ENCODE peak calls at places on chromosomes 13 and 19, in four cellular contexts. E is HepG2, U is K562, N is GM12878. Q is an unnamed sample.

GRCh38 chr19:53503126-53503525 is 34.8 kb upstream of the ZNF331 start:
- DNase-seq in E (no peak), U (no peak), N (no peak), Q (no peak)

GRCh38 chr19:47353307-47353712 is 4.2 kb downstream of the DHX34 start:
- DNase-seq in E (peak; percentile 76), U (no peak), N (no peak), Q (no peak)

GRCh38 chr19:7292950-7293794 is 1.0 kb downstream of the INSR start:
- DNase-seq in E (peak; percentile 21), U (no peak), N (no peak), Q (no peak)

GRCh38 chr19:8333771-8334457 is 9.1 kb downstream of the KANK3 start:
- DNase-seq in E (no peak), U (no peak), N (no peak), Q (no peak)

GRCh38 chr19:996051-996838 is 4.0 kb upstream of the GRIN3B start:
- DNase-seq in E (no peak), U (peak; percentile 80), N (no peak), Q (peak; percentile 34)

GRCh38 chr13:37068962-37069361 is 9.5 kb upstream of the SUPT20H start:
- DNase-seq in E (no peak), U (peak; percentile 4), N (no peak), Q (no peak)

GRCh38 chr19:51689751-51690358 is 3.3 kb upstream of the SPACA6 start:
- DNase-seq in E (no peak), U (peak; percentile 75), N (no peak), Q (peak; percentile 36)

GRCh38 chr13:79307866-79308298 is 98.2 kb downstream of the RBM26 start:
- DNase-seq in E (no peak), U (no peak), N (no peak), Q (no peak)

GRCh38 chr13:98374750-98375149 is 197.7 kb upstream of the RNF113B start:
- DNase-seq in E (no peak), U (no peak), N (no peak), Q (no peak)

GRCh38 chr13:91072511-91072910 is 275.0 kb upstream of the MIR17HG start:
- DNase-seq in E (no peak), U (no peak), N (no peak), Q (no peak)

GRCh38 chr19:16343156-16343555 is 18.5 kb downstream of the KLF2 start:
- DNase-seq in E (no peak), U (no peak), N (no peak), Q (no peak)

GRCh38 chr19:38817081-38817480 is 4.3 kb upstream of the LGALS4 start:
- DNase-seq in E (no peak), U (no peak), N (no peak), Q (peak; percentile 2)
- TF ChIP-seq FOXM1 in E (no peak), U (no peak), N (no peak), Q (no peak)

DNA sequence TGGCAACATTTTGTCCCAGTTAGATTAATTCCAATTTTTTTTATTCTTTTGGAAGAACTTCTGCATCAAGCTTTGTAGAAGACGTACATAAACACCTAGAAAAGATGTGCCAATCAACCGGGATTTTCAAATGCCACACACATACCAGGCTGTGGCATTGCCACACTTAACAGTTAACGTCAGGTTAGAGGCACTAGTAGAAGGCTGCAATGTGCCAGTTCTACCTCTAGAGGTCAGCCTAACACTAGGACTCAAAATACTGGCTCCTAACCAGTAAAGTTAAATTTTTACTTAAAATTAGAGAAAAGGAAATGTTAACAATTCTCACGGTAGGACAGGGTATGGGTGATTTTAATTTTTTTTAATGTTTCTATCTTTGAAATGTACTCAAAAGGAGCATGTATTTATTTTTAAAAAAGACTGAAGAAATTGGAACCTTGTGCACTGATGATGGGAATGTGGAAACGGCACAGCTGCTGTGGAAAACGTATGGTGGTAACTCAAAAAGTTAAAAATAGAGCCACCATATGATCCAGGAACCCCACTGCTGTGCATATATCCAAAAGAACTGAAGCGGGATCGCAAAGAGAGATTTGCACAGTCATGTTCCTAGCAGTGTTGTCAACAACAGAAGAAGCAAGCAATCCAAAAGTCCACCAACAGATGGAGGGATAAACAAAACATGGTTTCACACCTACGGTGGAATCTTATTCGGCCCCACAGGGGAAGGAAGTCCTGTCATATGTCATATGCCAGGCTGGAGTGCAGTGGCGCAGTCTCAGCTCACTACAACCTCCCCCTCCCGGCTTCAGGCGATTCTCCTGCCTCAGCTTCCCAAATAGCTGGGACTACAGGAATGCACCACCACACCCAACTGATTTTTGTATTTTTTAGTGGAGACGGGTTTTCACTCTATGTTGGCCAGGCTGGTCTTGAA is 30.3 kb downstream of the CRYL1 start:
- DNase-seq in E (peak; percentile 66), U (peak; percentile 57), N (peak; percentile 40), Q (peak; percentile 34)
- TF ChIP-seq SP1 in E (no peak), U (no peak), N (no peak), Q (no peak)

GRCh38 chr13:83824120-83824519 is 58.2 kb downstream of the SLITRK1 start:
- DNase-seq in E (no peak), U (no peak), N (no peak), Q (no peak)

GRCh38 chr13:83829800-83830199 is 52.5 kb downstream of the SLITRK1 start:
- DNase-seq in E (no peak), U (no peak), N (no peak), Q (no peak)

GRCh38 chr13:83825676-83826075 is 56.6 kb downstream of the SLITRK1 start:
- DNase-seq in E (no peak), U (no peak), N (no peak), Q (no peak)

GRCh38 chr13:83824561-83824960 is 57.7 kb downstream of the SLITRK1 start:
- DNase-seq in E (no peak), U (no peak), N (no peak), Q (no peak)

GRCh38 chr13:83827338-83827737 is 54.9 kb downstream of the SLITRK1 start:
- DNase-seq in E (no peak), U (no peak), N (no peak), Q (no peak)
- TF ChIP-seq FOXM1 in E (no peak), U (no peak), N (no peak), Q (no peak)

GRCh38 chr13:111177081-111177711 is 62.1 kb downstream of the ARHGEF7 start:
- DNase-seq in E (no peak), U (no peak), N (no peak), Q (no peak)
- TF ChIP-seq SP1 in E (no peak), U (no peak), N (no peak), Q (no peak)

DNA sequence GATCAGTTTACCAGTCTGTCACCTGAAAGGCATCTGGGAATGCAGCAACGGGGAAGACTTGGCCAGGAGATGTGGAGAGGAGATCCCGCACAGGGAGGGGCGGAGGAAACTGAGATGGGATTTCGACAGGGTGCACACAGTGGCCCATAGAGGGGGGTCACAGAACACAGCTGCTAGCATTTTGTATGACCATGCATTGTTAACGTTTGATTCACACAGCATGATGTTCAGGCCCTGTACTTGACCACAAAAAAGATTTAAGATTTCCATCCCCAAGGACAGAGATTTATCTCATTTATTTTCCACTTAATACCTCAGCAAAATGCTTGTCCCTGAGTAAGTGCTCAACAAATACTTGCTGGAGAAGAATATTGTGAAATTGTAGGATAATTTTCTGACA is 63.2 kb downstream of the RAB20 start:
- DNase-seq in E (no peak), U (no peak), N (no peak), Q (no peak)
- TF ChIP-seq FOXM1 in E (no peak), U (no peak), N (no peak), Q (no peak)

DNA sequence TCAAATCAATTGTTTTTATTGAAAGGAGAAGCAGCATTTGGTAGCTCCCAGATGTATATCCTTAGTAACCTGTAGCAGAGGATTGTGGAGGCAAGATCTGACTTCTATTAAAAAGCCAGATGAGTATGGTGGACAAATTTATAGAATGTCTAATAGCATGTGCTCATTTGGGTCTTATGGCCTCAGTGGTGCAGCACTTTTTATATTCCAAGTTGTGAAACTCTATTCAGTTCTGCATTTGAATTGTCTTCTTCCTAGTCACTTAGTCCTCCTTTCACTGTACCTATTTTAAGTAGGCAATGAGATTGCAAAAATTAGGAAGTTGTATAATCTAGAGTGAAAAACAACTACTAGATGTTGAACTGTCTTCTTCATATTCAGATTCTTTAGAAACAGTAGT is 412.5 kb upstream of the PCDH9 start:
- DNase-seq in E (no peak), U (no peak), N (no peak), Q (no peak)
- TF ChIP-seq SP1 in E (no peak), U (no peak), N (no peak), Q (no peak)

DNA sequence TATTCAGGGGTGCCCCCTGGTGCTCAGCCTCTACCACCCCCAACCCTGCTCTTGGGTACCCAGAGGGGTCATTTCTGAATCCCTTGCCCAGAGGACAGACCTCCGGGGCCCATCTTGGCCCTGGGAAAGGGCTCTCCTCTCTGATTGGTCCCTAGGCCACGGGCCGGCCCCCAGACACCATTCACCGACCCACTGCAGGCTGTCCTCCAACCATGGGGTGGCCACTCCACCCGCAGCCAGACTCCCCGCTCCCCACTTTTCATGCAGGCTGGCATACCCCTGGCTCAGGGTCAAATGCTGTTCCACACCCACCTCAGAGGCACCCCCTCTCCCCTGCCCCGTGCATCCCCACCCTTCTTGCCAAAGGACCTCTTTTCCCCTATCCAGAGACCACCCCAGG is 14.8 kb downstream of the SMIM24 start:
- DNase-seq in E (no peak), U (no peak), N (no peak), Q (no peak)
- TF ChIP-seq FOXM1 in E (no peak), U (no peak), N (no peak), Q (no peak)

Q was measured in HEK293T.